ENCODE peak calls at places on chromosome 16, in nine cellular contexts. One of them, this sample, is unnamed. For H3K4me1, the result is how much of the 10 kb centered on the place peaks cover.

GRCh38 chr16:47578573-47578972 is 117.4 kb downstream of the PHKB start:
- ATAC-seq in body of pancreas: no peak
- ATAC-seq in upper lobe of left lung: no peak
- ATAC-seq in A549: no peak
- ATAC-seq in IMR-90: no peak
- ATAC-seq in GM12878: no peak
- ATAC-seq in HepG2: no peak
- ATAC-seq in HCT116: no peak
- ATAC-seq in right lobe of liver: no peak
- ATAC-seq in this sample: no peak

GRCh38 chr16:24954137-24954536 is 61.0 kb downstream of the ARHGAP17 start:
- ATAC-seq in body of pancreas: no peak
- ATAC-seq in upper lobe of left lung: no peak
- ATAC-seq in A549: no peak
- ATAC-seq in IMR-90: no peak
- ATAC-seq in GM12878: no peak
- ATAC-seq in HepG2: no peak
- ATAC-seq in HCT116: no peak
- ATAC-seq in right lobe of liver: no peak
- ATAC-seq in this sample: no peak

GRCh38 chr16:89953671-89954406 is 5.3 kb downstream of the DEF8 start:
- ATAC-seq in body of pancreas: no peak
- ATAC-seq in upper lobe of left lung: no peak
- ATAC-seq in A549: no peak
- ATAC-seq in IMR-90: no peak
- ATAC-seq in GM12878: peak
- ATAC-seq in HepG2: no peak
- ATAC-seq in HCT116: no peak
- ATAC-seq in right lobe of liver: no peak
- ATAC-seq in this sample: no peak

GRCh38 chr16:4922721-4923342 is 14.1 kb downstream of the PPL start:
- ATAC-seq in body of pancreas: no peak
- ATAC-seq in upper lobe of left lung: no peak
- ATAC-seq in A549: no peak
- ATAC-seq in IMR-90: no peak
- ATAC-seq in GM12878: no peak
- ATAC-seq in HepG2: no peak
- ATAC-seq in HCT116: no peak
- ATAC-seq in right lobe of liver: no peak
- ATAC-seq in this sample: no peak

GRCh38 chr16:60180609-60181008 is 1446.5 kb upstream of the GOT2 start:
- ATAC-seq in body of pancreas: no peak
- ATAC-seq in upper lobe of left lung: no peak
- ATAC-seq in A549: no peak
- ATAC-seq in IMR-90: no peak
- ATAC-seq in GM12878: no peak
- ATAC-seq in HepG2: no peak
- ATAC-seq in HCT116: no peak
- ATAC-seq in right lobe of liver: no peak
- ATAC-seq in this sample: no peak

GRCh38 chr16:81505011-81505660 is 60.5 kb downstream of the CMIP start:
- ATAC-seq in body of pancreas: no peak
- ATAC-seq in upper lobe of left lung: peak
- ATAC-seq in A549: peak
- ATAC-seq in IMR-90: no peak
- ATAC-seq in GM12878: peak
- ATAC-seq in HepG2: no peak
- ATAC-seq in HCT116: peak
- ATAC-seq in right lobe of liver: peak
- ATAC-seq in this sample: peak

GRCh38 chr16:82082543-82083244 is 47.6 kb downstream of the HSD17B2 start:
- ATAC-seq in body of pancreas: no peak
- ATAC-seq in upper lobe of left lung: no peak
- ATAC-seq in A549: peak
- ATAC-seq in IMR-90: peak
- ATAC-seq in GM12878: peak
- ATAC-seq in HepG2: peak
- ATAC-seq in HCT116: peak
- ATAC-seq in right lobe of liver: peak
- ATAC-seq in this sample: no peak

GRCh38 chr16:74736531-74737157 is 36.0 kb upstream of the MLKL start:
- ATAC-seq in body of pancreas: no peak
- ATAC-seq in upper lobe of left lung: no peak
- ATAC-seq in A549: no peak
- ATAC-seq in IMR-90: no peak
- ATAC-seq in GM12878: no peak
- ATAC-seq in HepG2: no peak
- ATAC-seq in HCT116: no peak
- ATAC-seq in right lobe of liver: no peak
- ATAC-seq in this sample: no peak

GRCh38 chr16:1037023-1037933 is 35.3 kb upstream of the SSTR5 start:
- ATAC-seq in body of pancreas: peak
- ATAC-seq in upper lobe of left lung: peak
- ATAC-seq in A549: peak
- ATAC-seq in IMR-90: peak
- ATAC-seq in GM12878: peak
- ATAC-seq in HepG2: peak
- ATAC-seq in HCT116: peak
- ATAC-seq in right lobe of liver: no peak
- ATAC-seq in this sample: no peak

GRCh38 chr16:17446661-17447060 is 24.1 kb downstream of the XYLT1 start:
- ATAC-seq in body of pancreas: no peak
- ATAC-seq in upper lobe of left lung: no peak
- ATAC-seq in A549: no peak
- ATAC-seq in IMR-90: no peak
- ATAC-seq in GM12878: no peak
- ATAC-seq in HepG2: no peak
- ATAC-seq in HCT116: no peak
- ATAC-seq in right lobe of liver: peak
- ATAC-seq in this sample: no peak

GRCh38 chr16:89453662-89454321 is 36.6 kb downstream of the ANKRD11 start:
- ATAC-seq in body of pancreas: peak
- ATAC-seq in upper lobe of left lung: peak
- ATAC-seq in A549: peak
- ATAC-seq in IMR-90: peak
- ATAC-seq in GM12878: peak
- ATAC-seq in HepG2: peak
- ATAC-seq in HCT116: peak
- ATAC-seq in right lobe of liver: peak
- ATAC-seq in this sample: peak

GRCh38 chr16:23499801-23500200 is 10.5 kb downstream of the GGA2 start:
- ATAC-seq in body of pancreas: peak
- ATAC-seq in upper lobe of left lung: no peak
- ATAC-seq in A549: no peak
- ATAC-seq in IMR-90: no peak
- ATAC-seq in GM12878: no peak
- ATAC-seq in HepG2: no peak
- ATAC-seq in HCT116: peak
- ATAC-seq in right lobe of liver: no peak
- ATAC-seq in this sample: no peak

GRCh38 chr16:1223355-1224214 is 1.5 kb downstream of the TPSG1 start:
- ATAC-seq in body of pancreas: no peak
- ATAC-seq in upper lobe of left lung: no peak
- ATAC-seq in A549: no peak
- ATAC-seq in IMR-90: no peak
- ATAC-seq in GM12878: no peak
- ATAC-seq in HepG2: no peak
- ATAC-seq in HCT116: no peak
- ATAC-seq in right lobe of liver: no peak
- ATAC-seq in this sample: no peak

GRCh38 chr16:3009568-3010390 is 2.9 kb upstream of the CLDN9 start:
- ATAC-seq in body of pancreas: peak
- ATAC-seq in upper lobe of left lung: no peak
- ATAC-seq in A549: no peak
- ATAC-seq in IMR-90: peak
- ATAC-seq in GM12878: no peak
- ATAC-seq in HepG2: peak
- ATAC-seq in HCT116: peak
- ATAC-seq in right lobe of liver: no peak
- ATAC-seq in this sample: no peak

GRCh38 chr16:3010510-3010909 is 2.2 kb upstream of the CLDN9 start:
- ATAC-seq in body of pancreas: no peak
- ATAC-seq in upper lobe of left lung: no peak
- ATAC-seq in A549: no peak
- ATAC-seq in IMR-90: no peak
- ATAC-seq in GM12878: no peak
- ATAC-seq in HepG2: no peak
- ATAC-seq in HCT116: no peak
- ATAC-seq in right lobe of liver: no peak
- ATAC-seq in this sample: no peak

GRCh38 chr16:3007957-3008748 is 4.6 kb upstream of the CLDN9 start:
- ATAC-seq in body of pancreas: no peak
- ATAC-seq in upper lobe of left lung: no peak
- ATAC-seq in A549: no peak
- ATAC-seq in IMR-90: no peak
- ATAC-seq in GM12878: no peak
- ATAC-seq in HepG2: no peak
- ATAC-seq in HCT116: no peak
- ATAC-seq in right lobe of liver: no peak
- ATAC-seq in this sample: no peak

GRCh38 chr16:3007059-3007956 is 5.4 kb upstream of the CLDN9 start:
- ATAC-seq in body of pancreas: peak
- ATAC-seq in upper lobe of left lung: no peak
- ATAC-seq in A549: no peak
- ATAC-seq in IMR-90: no peak
- ATAC-seq in GM12878: no peak
- ATAC-seq in HepG2: peak
- ATAC-seq in HCT116: no peak
- ATAC-seq in right lobe of liver: peak
- ATAC-seq in this sample: no peak

GRCh38 chr16:3008749-3009088 is 4.0 kb upstream of the CLDN9 start:
- ATAC-seq in body of pancreas: no peak
- ATAC-seq in upper lobe of left lung: no peak
- ATAC-seq in A549: no peak
- ATAC-seq in IMR-90: no peak
- ATAC-seq in GM12878: no peak
- ATAC-seq in HepG2: no peak
- ATAC-seq in HCT116: no peak
- ATAC-seq in right lobe of liver: no peak
- ATAC-seq in this sample: no peak
- TF ChIP-seq POLR2A in body of pancreas: no peak
- TF ChIP-seq POLR2A in upper lobe of left lung: no peak
- TF ChIP-seq POLR2A in A549: no peak
- TF ChIP-seq POLR2A in IMR-90: no peak
- TF ChIP-seq POLR2A in GM12878: no peak
- TF ChIP-seq POLR2A in HepG2: no peak
- TF ChIP-seq POLR2A in HCT116: no peak
- TF ChIP-seq POLR2A in right lobe of liver: no peak
- TF ChIP-seq POLR2A in this sample: no peak

GRCh38 chr16:83903739-83904138 is 4.8 kb downstream of the MLYCD start:
- ATAC-seq in body of pancreas: no peak
- ATAC-seq in upper lobe of left lung: no peak
- ATAC-seq in A549: no peak
- ATAC-seq in IMR-90: no peak
- ATAC-seq in GM12878: no peak
- ATAC-seq in HepG2: no peak
- ATAC-seq in HCT116: no peak
- ATAC-seq in right lobe of liver: peak
- ATAC-seq in this sample: peak
- H3K4me1 ChIP-seq in body of pancreas: half or more
- H3K4me1 ChIP-seq in upper lobe of left lung: under half
- H3K4me1 ChIP-seq in A549: under half
- H3K4me1 ChIP-seq in IMR-90: under half
- H3K4me1 ChIP-seq in GM12878: under half
- H3K4me1 ChIP-seq in HepG2: under half
- H3K4me1 ChIP-seq in HCT116: under half
- H3K4me1 ChIP-seq in right lobe of liver: under half
- H3K4me1 ChIP-seq in this sample: under half

GRCh38 chr16:57284206-57284951 is at the start of gene PLLP:
- ATAC-seq in body of pancreas: peak
- ATAC-seq in upper lobe of left lung: peak
- ATAC-seq in A549: peak
- ATAC-seq in IMR-90: peak
- ATAC-seq in GM12878: peak
- ATAC-seq in HepG2: peak
- ATAC-seq in HCT116: peak
- ATAC-seq in right lobe of liver: peak
- ATAC-seq in this sample: peak
- TF ChIP-seq POLR2A in body of pancreas: peak
- TF ChIP-seq POLR2A in upper lobe of left lung: peak
- TF ChIP-seq POLR2A in A549: no peak
- TF ChIP-seq POLR2A in IMR-90: no peak
- TF ChIP-seq POLR2A in GM12878: no peak
- TF ChIP-seq POLR2A in HepG2: peak
- TF ChIP-seq POLR2A in HCT116: no peak
- TF ChIP-seq POLR2A in right lobe of liver: peak
- TF ChIP-seq POLR2A in this sample: peak

GRCh38 chr16:2450535-2450934 is 9.4 kb upstream of the TEDC2 start:
- ATAC-seq in body of pancreas: no peak
- ATAC-seq in upper lobe of left lung: no peak
- ATAC-seq in A549: no peak
- ATAC-seq in IMR-90: no peak
- ATAC-seq in GM12878: no peak
- ATAC-seq in HepG2: no peak
- ATAC-seq in HCT116: no peak
- ATAC-seq in right lobe of liver: no peak
- ATAC-seq in this sample: no peak

GRCh38 chr16:2452650-2453049 is 7.3 kb upstream of the TEDC2 start:
- ATAC-seq in body of pancreas: no peak
- ATAC-seq in upper lobe of left lung: no peak
- ATAC-seq in A549: no peak
- ATAC-seq in IMR-90: no peak
- ATAC-seq in GM12878: no peak
- ATAC-seq in HepG2: no peak
- ATAC-seq in HCT116: no peak
- ATAC-seq in right lobe of liver: no peak
- ATAC-seq in this sample: no peak

GRCh38 chr16:2451851-2452320 is 8.0 kb upstream of the TEDC2 start:
- ATAC-seq in body of pancreas: no peak
- ATAC-seq in upper lobe of left lung: no peak
- ATAC-seq in A549: no peak
- ATAC-seq in IMR-90: no peak
- ATAC-seq in GM12878: no peak
- ATAC-seq in HepG2: no peak
- ATAC-seq in HCT116: no peak
- ATAC-seq in right lobe of liver: no peak
- ATAC-seq in this sample: no peak

GRCh38 chr16:2449118-2449517 is 10.8 kb upstream of the TEDC2 start:
- ATAC-seq in body of pancreas: no peak
- ATAC-seq in upper lobe of left lung: no peak
- ATAC-seq in A549: no peak
- ATAC-seq in IMR-90: no peak
- ATAC-seq in GM12878: no peak
- ATAC-seq in HepG2: no peak
- ATAC-seq in HCT116: no peak
- ATAC-seq in right lobe of liver: peak
- ATAC-seq in this sample: no peak

DNA sequence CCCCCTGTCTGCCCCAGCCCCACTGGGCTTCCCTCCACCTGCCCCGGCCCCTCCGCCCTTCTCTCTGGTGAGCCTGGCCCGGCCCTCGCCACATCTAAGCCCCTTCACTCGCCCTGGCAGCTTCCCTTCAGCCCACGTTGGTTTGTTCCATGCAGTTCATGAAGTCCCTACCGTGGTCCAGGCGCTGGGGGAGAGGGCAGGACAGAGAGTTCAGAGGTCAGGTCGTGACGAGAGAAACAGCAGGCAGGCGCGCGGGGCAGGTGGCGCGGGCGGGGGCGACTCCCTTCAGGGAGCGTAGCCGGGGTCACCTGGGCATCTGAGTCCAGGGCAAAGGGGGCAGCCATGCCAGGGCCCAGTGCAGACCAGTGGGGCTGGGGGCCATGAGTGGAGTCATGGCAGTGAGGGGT is 8.9 kb upstream of the TEDC2 start:
- ATAC-seq in body of pancreas: no peak
- ATAC-seq in upper lobe of left lung: no peak
- ATAC-seq in A549: no peak
- ATAC-seq in IMR-90: no peak
- ATAC-seq in GM12878: no peak
- ATAC-seq in HepG2: no peak
- ATAC-seq in HCT116: no peak
- ATAC-seq in right lobe of liver: no peak
- ATAC-seq in this sample: no peak
- H3K4me1 ChIP-seq in body of pancreas: under half
- H3K4me1 ChIP-seq in upper lobe of left lung: under half
- H3K4me1 ChIP-seq in A549: under half
- H3K4me1 ChIP-seq in IMR-90: under half
- H3K4me1 ChIP-seq in GM12878: under half
- H3K4me1 ChIP-seq in HepG2: under half
- H3K4me1 ChIP-seq in HCT116: under half
- H3K4me1 ChIP-seq in right lobe of liver: under half
- H3K4me1 ChIP-seq in this sample: under half

This sample was measured in gastroesophageal sphincter.